ENCODE peak calls at places on chromosomes 1 and 21, in four cellular contexts. One of them, this sample, is unnamed.

GRCh38 chr1:32066489-32066873 is 6.3 kb upstream of the TMEM39B start:
- DNase-seq in epithelial cell of esophagus: peak; percentile 96
- DNase-seq in NB4: peak; percentile 96
- DNase-seq in spleen: no peak
- DNase-seq in this sample: no peak

GRCh38 chr1:203671047-203671446 is 44.4 kb downstream of the ATP2B4 start:
- DNase-seq in epithelial cell of esophagus: peak; percentile 24
- DNase-seq in NB4: no peak
- DNase-seq in spleen: no peak
- DNase-seq in this sample: no peak

GRCh38 chr1:56200446-56200845 is 378.9 kb downstream of the PLPP3 start:
- DNase-seq in epithelial cell of esophagus: peak; percentile 56
- DNase-seq in NB4: no peak
- DNase-seq in spleen: no peak
- DNase-seq in this sample: no peak

GRCh38 chr1:58607391-58607790 is 30.3 kb upstream of the TACSTD2 start:
- DNase-seq in epithelial cell of esophagus: no peak
- DNase-seq in NB4: no peak
- DNase-seq in spleen: no peak
- DNase-seq in this sample: no peak

GRCh38 chr1:115729765-115730164 is 38.7 kb downstream of the CASQ2 start:
- DNase-seq in epithelial cell of esophagus: no peak
- DNase-seq in NB4: no peak
- DNase-seq in spleen: no peak
- DNase-seq in this sample: peak; percentile 73

GRCh38 chr1:14603641-14604040 is 5.2 kb downstream of the KAZN start:
- DNase-seq in epithelial cell of esophagus: no peak
- DNase-seq in NB4: no peak
- DNase-seq in spleen: no peak
- DNase-seq in this sample: no peak

GRCh38 chr1:235090406-235091069 is 38.1 kb downstream of the TOMM20 start:
- DNase-seq in epithelial cell of esophagus: no peak
- DNase-seq in NB4: no peak
- DNase-seq in spleen: no peak
- DNase-seq in this sample: no peak

GRCh38 chr1:59815892-59816291 is 1.1 kb downstream of the HOOK1 start:
- DNase-seq in epithelial cell of esophagus: peak; percentile 88
- DNase-seq in NB4: no peak
- DNase-seq in spleen: no peak
- DNase-seq in this sample: no peak

GRCh38 chr1:167776151-167776550 is 54.4 kb downstream of the MPZL1 start:
- DNase-seq in epithelial cell of esophagus: no peak
- DNase-seq in NB4: no peak
- DNase-seq in spleen: no peak
- DNase-seq in this sample: no peak

GRCh38 chr1:94919241-94920030 is 7.5 kb downstream of the CNN3 start:
- DNase-seq in epithelial cell of esophagus: peak; percentile 49
- DNase-seq in NB4: no peak
- DNase-seq in spleen: no peak
- DNase-seq in this sample: no peak

GRCh38 chr1:65048325-65048724 is 82.0 kb upstream of the JAK1 start:
- DNase-seq in epithelial cell of esophagus: no peak
- DNase-seq in NB4: no peak
- DNase-seq in spleen: no peak
- DNase-seq in this sample: no peak

GRCh38 chr1:220170836-220171526 is 77.0 kb downstream of the IARS2 start:
- DNase-seq in epithelial cell of esophagus: no peak
- DNase-seq in NB4: no peak
- DNase-seq in spleen: no peak
- DNase-seq in this sample: no peak

GRCh38 chr1:84525738-84526137 is 19.4 kb upstream of the GNG5 start:
- DNase-seq in epithelial cell of esophagus: no peak
- DNase-seq in NB4: no peak
- DNase-seq in spleen: no peak
- DNase-seq in this sample: no peak

GRCh38 chr1:25253911-25254310 is 6.7 kb upstream of the RSRP1 start:
- DNase-seq in epithelial cell of esophagus: peak; percentile 37
- DNase-seq in NB4: peak; percentile 0
- DNase-seq in spleen: no peak
- DNase-seq in this sample: no peak

GRCh38 chr1:219324629-219325367 is 151.1 kb downstream of the LYPLAL1 start:
- DNase-seq in epithelial cell of esophagus: peak; percentile 93
- DNase-seq in NB4: peak; percentile 64
- DNase-seq in spleen: no peak
- DNase-seq in this sample: no peak

GRCh38 chr1:64848812-64849211 is 103.9 kb downstream of the RAVER2 start:
- DNase-seq in epithelial cell of esophagus: no peak
- DNase-seq in NB4: no peak
- DNase-seq in spleen: no peak
- DNase-seq in this sample: no peak

GRCh38 chr1:204031098-204031710 is 41.7 kb upstream of the SOX13 start:
- DNase-seq in epithelial cell of esophagus: no peak
- DNase-seq in NB4: no peak
- DNase-seq in spleen: no peak
- DNase-seq in this sample: no peak

GRCh38 chr1:63794927-63795326 is 21.1 kb downstream of the ROR1 start:
- DNase-seq in epithelial cell of esophagus: no peak
- DNase-seq in NB4: no peak
- DNase-seq in spleen: no peak
- DNase-seq in this sample: no peak

GRCh38 chr1:172640146-172640545 is 18.8 kb upstream of the FASLG start:
- DNase-seq in epithelial cell of esophagus: no peak
- DNase-seq in NB4: peak; percentile 39
- DNase-seq in spleen: no peak
- DNase-seq in this sample: no peak

GRCh38 chr21:46253610-46254124 is 25.1 kb upstream of the LSS start:
- DNase-seq in epithelial cell of esophagus: no peak
- DNase-seq in NB4: peak; percentile 87
- DNase-seq in spleen: no peak
- DNase-seq in this sample: peak; percentile 47

GRCh38 chr1:19835573-19835972 is 20.5 kb upstream of the RNF186 start:
- DNase-seq in epithelial cell of esophagus: no peak
- DNase-seq in NB4: no peak
- DNase-seq in spleen: no peak
- DNase-seq in this sample: no peak

GRCh38 chr1:37811027-37811655 is 3.1 kb upstream of the YRDC start:
- DNase-seq in epithelial cell of esophagus: peak; percentile 82
- DNase-seq in NB4: peak; percentile 75
- DNase-seq in spleen: peak; percentile 90
- DNase-seq in this sample: peak; percentile 71

GRCh38 chr1:226946841-226947240 is 6.7 kb downstream of the COQ8A start:
- DNase-seq in epithelial cell of esophagus: no peak
- DNase-seq in NB4: no peak
- DNase-seq in spleen: no peak
- DNase-seq in this sample: no peak

GRCh38 chr1:161481624-161482392 is 23.4 kb upstream of the FCGR2A start:
- DNase-seq in epithelial cell of esophagus: peak; percentile 97
- DNase-seq in NB4: no peak
- DNase-seq in spleen: no peak
- DNase-seq in this sample: no peak

GRCh38 chr21:46323227-46323709 is 402 bp downstream of the C21orf58 start:
- DNase-seq in epithelial cell of esophagus: peak; percentile 17
- DNase-seq in NB4: peak; percentile 45
- DNase-seq in spleen: no peak
- DNase-seq in this sample: peak; percentile 26

GRCh38 chr1:206685256-206685748 is 597 bp downstream of the MAPKAPK2 start:
- DNase-seq in epithelial cell of esophagus: peak; percentile 24
- DNase-seq in NB4: peak; percentile 67
- DNase-seq in spleen: peak; percentile 91
- DNase-seq in this sample: peak; percentile 36

GRCh38 chr1:41780916-41781315 is 137.8 kb downstream of the HIVEP3 start:
- DNase-seq in epithelial cell of esophagus: no peak
- DNase-seq in NB4: no peak
- DNase-seq in spleen: no peak
- DNase-seq in this sample: no peak

DNA sequence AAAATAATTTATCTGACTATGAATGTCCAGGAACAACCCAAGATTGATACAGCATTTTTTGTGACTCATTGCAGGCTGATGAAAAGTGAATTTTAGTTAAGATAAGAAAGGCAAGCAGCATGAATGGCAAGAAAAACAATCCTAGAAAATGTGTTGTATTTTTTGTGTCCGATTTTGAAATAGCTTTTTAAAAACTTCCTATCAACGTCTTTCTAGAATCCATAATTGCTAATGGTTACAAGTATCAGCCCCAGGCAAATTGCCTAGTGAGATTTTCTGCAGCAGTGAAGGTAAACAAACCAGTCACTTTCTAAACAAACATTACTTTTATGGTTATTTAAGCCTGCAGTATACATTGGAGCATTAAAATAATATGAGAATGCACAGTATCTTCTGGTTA is 251.7 kb downstream of the PTPRC start:
- DNase-seq in epithelial cell of esophagus: peak; percentile 52
- DNase-seq in NB4: no peak
- DNase-seq in spleen: no peak
- DNase-seq in this sample: no peak
- TF ChIP-seq CTCF in epithelial cell of esophagus: no peak
- TF ChIP-seq CTCF in NB4: no peak
- TF ChIP-seq CTCF in spleen: no peak
- TF ChIP-seq CTCF in this sample: no peak

GRCh38 chr1:86811539-86811938 is 102.4 kb downstream of the SELENOF start:
- DNase-seq in epithelial cell of esophagus: no peak
- DNase-seq in NB4: no peak
- DNase-seq in spleen: no peak
- DNase-seq in this sample: no peak
- TF ChIP-seq CTCF in epithelial cell of esophagus: no peak
- TF ChIP-seq CTCF in NB4: no peak
- TF ChIP-seq CTCF in spleen: no peak
- TF ChIP-seq CTCF in this sample: no peak

DNA sequence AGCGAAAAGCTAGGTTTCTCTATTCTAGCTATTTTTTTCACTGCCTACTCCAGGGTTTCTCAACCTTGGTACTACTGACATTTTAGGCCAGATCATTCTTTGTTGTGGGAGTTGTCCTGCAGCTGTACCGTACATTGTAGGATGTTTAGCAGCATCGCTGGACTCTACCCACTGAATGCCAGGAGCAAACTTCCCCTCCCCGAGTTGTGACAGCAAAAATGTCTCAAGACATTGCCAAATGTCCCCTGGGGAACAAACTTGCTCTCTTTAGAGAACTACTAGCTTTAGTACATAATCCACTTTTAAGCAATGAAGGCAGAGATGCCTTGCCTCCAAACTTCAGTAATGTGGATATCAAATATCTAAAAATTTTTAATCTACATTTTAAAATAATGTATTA is 122.8 kb downstream of the PLPPR5 start:
- DNase-seq in epithelial cell of esophagus: no peak
- DNase-seq in NB4: peak; percentile 92
- DNase-seq in spleen: no peak
- DNase-seq in this sample: no peak
- TF ChIP-seq CTCF in epithelial cell of esophagus: no peak
- TF ChIP-seq CTCF in NB4: no peak
- TF ChIP-seq CTCF in spleen: no peak
- TF ChIP-seq CTCF in this sample: no peak

GRCh38 chr1:154764773-154765172 is 105.3 kb downstream of the KCNN3 start:
- DNase-seq in epithelial cell of esophagus: no peak
- DNase-seq in NB4: no peak
- DNase-seq in spleen: no peak
- DNase-seq in this sample: no peak

GRCh38 chr1:154764181-154764580 is 105.9 kb downstream of the KCNN3 start:
- DNase-seq in epithelial cell of esophagus: no peak
- DNase-seq in NB4: no peak
- DNase-seq in spleen: no peak
- DNase-seq in this sample: no peak

GRCh38 chr1:154768456-154769125 is 101.5 kb downstream of the KCNN3 start:
- DNase-seq in epithelial cell of esophagus: no peak
- DNase-seq in NB4: no peak
- DNase-seq in spleen: peak; percentile 39
- DNase-seq in this sample: no peak

GRCh38 chr1:154767315-154768240 is 102.5 kb downstream of the KCNN3 start:
- DNase-seq in epithelial cell of esophagus: peak; percentile 32
- DNase-seq in NB4: no peak
- DNase-seq in spleen: peak; percentile 33
- DNase-seq in this sample: no peak

DNA sequence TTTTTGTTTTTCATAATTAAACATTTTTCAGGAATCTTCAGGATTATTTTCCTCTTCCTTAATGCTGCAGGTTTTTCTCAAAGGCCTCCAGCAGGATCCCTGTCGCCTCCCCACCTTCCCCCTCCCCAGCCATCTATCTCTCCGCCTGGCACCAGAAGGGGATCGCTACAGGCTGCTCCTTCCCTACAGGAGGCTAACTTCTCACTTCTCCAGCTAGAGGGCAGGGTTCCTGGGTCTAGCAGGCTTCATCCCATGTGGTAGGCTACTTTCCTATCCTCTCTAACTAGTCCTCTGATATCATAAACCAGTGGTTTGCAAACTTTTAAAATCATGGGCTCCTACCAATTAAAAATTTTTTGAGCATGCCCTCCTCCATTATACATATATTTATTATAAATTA is 104.1 kb downstream of the KCNN3 start:
- DNase-seq in epithelial cell of esophagus: peak; percentile 61
- DNase-seq in NB4: peak; percentile 48
- DNase-seq in spleen: peak; percentile 20
- DNase-seq in this sample: no peak
- TF ChIP-seq CTCF in epithelial cell of esophagus: peak; percentile 67
- TF ChIP-seq CTCF in NB4: peak; percentile 66
- TF ChIP-seq CTCF in spleen: no peak
- TF ChIP-seq CTCF in this sample: no peak

GRCh38 chr1:188706742-188707141 is 1770.9 kb downstream of the BRINP3 start:
- DNase-seq in epithelial cell of esophagus: peak; percentile 93
- DNase-seq in NB4: no peak
- DNase-seq in spleen: no peak
- DNase-seq in this sample: no peak
- TF ChIP-seq CTCF in epithelial cell of esophagus: peak; percentile 25
- TF ChIP-seq CTCF in NB4: no peak
- TF ChIP-seq CTCF in spleen: no peak
- TF ChIP-seq CTCF in this sample: no peak

GRCh38 chr1:21702780-21703179 is 33.6 kb upstream of the RAP1GAP start:
- DNase-seq in epithelial cell of esophagus: no peak
- DNase-seq in NB4: no peak
- DNase-seq in spleen: no peak
- DNase-seq in this sample: no peak

GRCh38 chr1:21704055-21704660 is 35.0 kb upstream of the RAP1GAP start:
- DNase-seq in epithelial cell of esophagus: no peak
- DNase-seq in NB4: no peak
- DNase-seq in spleen: no peak
- DNase-seq in this sample: no peak

GRCh38 chr1:21705303-21705980 is 36.3 kb upstream of the RAP1GAP start:
- DNase-seq in epithelial cell of esophagus: no peak
- DNase-seq in NB4: no peak
- DNase-seq in spleen: no peak
- DNase-seq in this sample: no peak

GRCh38 chr1:21701401-21701800 is 32.2 kb upstream of the RAP1GAP start:
- DNase-seq in epithelial cell of esophagus: no peak
- DNase-seq in NB4: no peak
- DNase-seq in spleen: no peak
- DNase-seq in this sample: no peak

GRCh38 chr1:21703318-21703963 is 34.3 kb upstream of the RAP1GAP start:
- DNase-seq in epithelial cell of esophagus: peak; percentile 35
- DNase-seq in NB4: peak; percentile 63
- DNase-seq in spleen: no peak
- DNase-seq in this sample: no peak
- TF ChIP-seq CTCF in epithelial cell of esophagus: peak; percentile 54
- TF ChIP-seq CTCF in NB4: peak; percentile 34
- TF ChIP-seq CTCF in spleen: no peak
- TF ChIP-seq CTCF in this sample: peak; percentile 41